ENCODE peak calls at places on chromosomes 5 and 9, in five cellular contexts. E is pancreas; S is astrocyte; J is CD8-positive, alpha-beta T cell; T is brain microvascular endothelial cell. V is an unnamed sample.

GRCh38 chr5:146213210-146213838 is 9.9 kb downstream of the RBM27 start:
- DNase-seq in E (no peak), S (peak), J (no peak), T (peak), V (no peak)

GRCh38 chr9:71763752-71764332 is 4.5 kb downstream of the CEMIP2 start:
- DNase-seq in E (no peak), S (peak), J (no peak), T (no peak), V (no peak)

GRCh38 chr5:78610163-78610583 is 38.4 kb downstream of the LHFPL2 start:
- DNase-seq in E (no peak), S (peak), J (no peak), T (peak), V (no peak)

GRCh38 chr5:147417133-147417813 is 92.6 kb downstream of the DPYSL3 start:
- DNase-seq in E (peak), S (peak), J (no peak), T (peak), V (no peak)

GRCh38 chr5:123039673-123040072 is 3.1 kb upstream of the PPIC start:
- DNase-seq in E (no peak), S (no peak), J (no peak), T (no peak), V (no peak)

GRCh38 chr5:180468732-180469585 is 25.2 kb upstream of the CNOT6 start:
- DNase-seq in E (no peak), S (no peak), J (no peak), T (no peak), V (no peak)

GRCh38 chr9:20551835-20552234 is 70.5 kb downstream of the MLLT3 start:
- DNase-seq in E (no peak), S (no peak), J (no peak), T (no peak), V (no peak)

GRCh38 chr5:139774980-139775654 is 20.5 kb upstream of the PSD2 start:
- DNase-seq in E (peak), S (peak), J (peak), T (peak), V (peak)

GRCh38 chr5:156019786-156020185 is 307.2 kb upstream of the SGCD start:
- DNase-seq in E (no peak), S (no peak), J (no peak), T (no peak), V (no peak)

GRCh38 chr5:131564229-131564652 is 70.8 kb downstream of the RAPGEF6 start:
- DNase-seq in E (no peak), S (no peak), J (no peak), T (no peak), V (no peak)

GRCh38 chr5:131563434-131564228 is 71.4 kb downstream of the RAPGEF6 start:
- DNase-seq in E (no peak), S (no peak), J (no peak), T (no peak), V (no peak)
- TF ChIP-seq CTCF in E (no peak), S (no peak), J (no peak), T (peak), V (no peak)

GRCh38 chr5:111672126-111672525 is 84.9 kb downstream of the NREP start:
- DNase-seq in E (no peak), S (no peak), J (no peak), T (no peak), V (no peak)

GRCh38 chr5:111673896-111674626 is 82.9 kb downstream of the NREP start:
- DNase-seq in E (no peak), S (no peak), J (no peak), T (no peak), V (no peak)

GRCh38 chr5:111668713-111669112 is 88.3 kb downstream of the NREP start:
- DNase-seq in E (no peak), S (no peak), J (no peak), T (peak), V (no peak)

GRCh38 chr5:111667128-111667756 is 89.8 kb downstream of the NREP start:
- DNase-seq in E (no peak), S (no peak), J (no peak), T (no peak), V (no peak)

GRCh38 chr5:111670826-111671492 is 86.0 kb downstream of the NREP start:
- DNase-seq in E (no peak), S (no peak), J (no peak), T (no peak), V (no peak)
- TF ChIP-seq CTCF in E (no peak), S (peak), J (no peak), T (peak), V (no peak)

DNA sequence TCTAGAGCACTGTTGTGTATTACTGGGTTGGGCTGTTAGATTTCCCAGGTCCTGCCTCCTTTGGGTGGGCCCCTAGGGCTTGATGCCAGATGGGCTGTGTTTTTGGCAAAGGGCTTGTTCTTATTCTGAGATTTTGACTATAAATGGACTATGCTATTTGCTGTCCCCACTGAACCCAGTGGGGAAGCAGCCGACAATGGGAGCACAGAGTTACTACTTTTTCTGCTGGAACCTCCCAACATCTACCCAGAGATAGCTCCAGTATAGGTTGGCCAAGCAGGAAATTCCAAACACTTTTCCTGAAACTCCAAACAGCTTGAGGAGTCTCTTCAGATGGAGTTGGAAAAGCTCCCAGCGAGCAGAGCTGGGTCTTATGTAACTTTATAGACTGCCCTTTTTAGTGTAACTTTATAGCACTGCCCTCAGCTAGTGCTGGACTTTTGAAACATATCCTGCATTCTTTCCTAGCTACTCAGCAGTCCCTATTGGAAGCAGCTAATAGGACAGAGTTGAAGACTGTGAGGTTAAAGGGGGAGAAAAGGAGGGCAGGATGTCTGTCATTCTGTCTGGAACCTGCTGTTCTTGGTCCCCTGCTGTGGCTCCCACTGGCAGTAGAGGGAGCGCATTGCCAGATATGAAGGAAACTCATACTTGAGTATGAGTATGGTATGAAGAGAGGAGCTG is 21.0 kb downstream of the RUSC2 start:
- DNase-seq in E (no peak), S (peak), J (no peak), T (peak), V (no peak)
- TF ChIP-seq CTCF in E (no peak), S (no peak), J (no peak), T (peak), V (no peak)

GRCh38 chr9:12882430-12882829 is 107.6 kb downstream of the LURAP1L start:
- DNase-seq in E (no peak), S (peak), J (no peak), T (peak), V (no peak)

GRCh38 chr9:12880406-12881016 is 105.7 kb downstream of the LURAP1L start:
- DNase-seq in E (no peak), S (no peak), J (no peak), T (no peak), V (no peak)

GRCh38 chr9:12889402-12890106 is 114.7 kb downstream of the LURAP1L start:
- DNase-seq in E (no peak), S (no peak), J (no peak), T (no peak), V (no peak)

GRCh38 chr9:12884736-12885395 is 110.0 kb downstream of the LURAP1L start:
- DNase-seq in E (no peak), S (peak), J (no peak), T (peak), V (no peak)
- TF ChIP-seq CTCF in E (no peak), S (peak), J (no peak), T (peak), V (no peak)

GRCh38 chr5:82225525-82226172 is 52.5 kb downstream of the RPS23 start:
- DNase-seq in E (peak), S (peak), J (peak), T (peak), V (peak)
- TF ChIP-seq CTCF in E (peak), S (peak), J (peak), T (peak), V (peak)